ENCODE peak calls at places on chromosomes 12 and 14, in six cellular contexts. W, X, E, I, C and F are unnamed samples.

GRCh38 chr12:107973950-107974349 is 155.1 kb upstream of the WSCD2 start:
- DNase-seq in W (no peak), X (no peak), E (no peak), I (no peak), C (no peak), F (no peak)

GRCh38 chr14:31690056-31690455 is 128.9 kb downstream of the NUBPL start:
- DNase-seq in W (no peak), X (no peak), E (no peak), I (no peak), C (no peak), F (no peak)

GRCh38 chr14:95222870-95223398 is 65.6 kb upstream of the DICER1 start:
- DNase-seq in W (peak; percentile 50), X (no peak), E (no peak), I (peak; percentile 48), C (no peak), F (peak; percentile 92)

GRCh38 chr14:89196561-89196960 is 220.5 kb downstream of the FOXN3 start:
- DNase-seq in W (no peak), X (no peak), E (no peak), I (no peak), C (no peak), F (no peak)

GRCh38 chr12:102992297-102992696 is 34.8 kb downstream of the ASCL1 start:
- DNase-seq in W (no peak), X (no peak), E (no peak), I (no peak), C (no peak), F (no peak)

GRCh38 chr12:91189526-91189925 is 6.9 kb upstream of the DCN start:
- DNase-seq in W (peak; percentile 65), X (no peak), E (no peak), I (no peak), C (no peak), F (peak; percentile 82)

GRCh38 chr12:111068281-111068680 is 147.9 kb upstream of the MYL2 start:
- DNase-seq in W (no peak), X (no peak), E (no peak), I (no peak), C (no peak), F (no peak)

GRCh38 chr14:24863933-24864708 is 185.8 kb downstream of the STXBP6 start:
- DNase-seq in W (no peak), X (no peak), E (no peak), I (peak; percentile 28), C (no peak), F (no peak)

GRCh38 chr14:100117647-100118376 is 41.6 kb downstream of the DEGS2 start:
- DNase-seq in W (no peak), X (no peak), E (no peak), I (peak; percentile 67), C (no peak), F (no peak)

GRCh38 chr14:94397279-94397898 is 9.0 kb upstream of the SERPINA1 start:
- DNase-seq in W (no peak), X (no peak), E (no peak), I (no peak), C (no peak), F (no peak)

GRCh38 chr14:53043107-53043704 is 92.4 kb upstream of the FERMT2 start:
- DNase-seq in W (peak; percentile 93), X (no peak), E (no peak), I (no peak), C (no peak), F (peak; percentile 79)

GRCh38 chr12:94677778-94678177 is 27.4 kb upstream of the TMCC3 start:
- DNase-seq in W (no peak), X (no peak), E (no peak), I (no peak), C (no peak), F (no peak)

GRCh38 chr14:90434370-90435020 is 37.7 kb downstream of the CALM1 start:
- DNase-seq in W (no peak), X (no peak), E (no peak), I (no peak), C (no peak), F (no peak)